ENCODE peak calls at places on chromosome 3, in four cellular contexts. Y, F, T and V are unnamed samples.

GRCh38 chr3:18124501-18124900 is 300.6 kb downstream of the SATB1 start:
- DNase-seq in Y (no peak), F (no peak), T (peak), V (peak)

GRCh38 chr3:40044487-40044886 is 235.1 kb downstream of the MYRIP start:
- DNase-seq in Y (no peak), F (no peak), T (no peak), V (no peak)

GRCh38 chr3:25820372-25820771 is 30.5 kb downstream of the OXSM start:
- DNase-seq in Y (no peak), F (peak), T (no peak), V (peak)

GRCh38 chr3:137110392-137110996 is 152.7 kb downstream of the IL20RB start:
- DNase-seq in Y (peak), F (peak), T (peak), V (no peak)

GRCh38 chr3:98761656-98762229 is 1.4 kb upstream of the ST3GAL6 start:
- DNase-seq in Y (no peak), F (peak), T (peak), V (no peak)

GRCh38 chr3:63639821-63640220 is 12.7 kb upstream of the SNTN start:
- DNase-seq in Y (no peak), F (no peak), T (no peak), V (no peak)

GRCh38 chr3:5384557-5384956 is 197.1 kb downstream of the EDEM1 start:
- DNase-seq in Y (no peak), F (no peak), T (no peak), V (no peak)

GRCh38 chr3:77871436-77871835 is 831.5 kb downstream of the ROBO2 start:
- DNase-seq in Y (no peak), F (no peak), T (no peak), V (no peak)